ENCODE peak calls at places on chromosomes 11 and 22, in seven cellular contexts. One of them, this sample, is unnamed.

GRCh38 chr11:57761301-57762234 is at the start of gene CTNND1:
- DNase-seq in AG09309: peak; percentile 93
- DNase-seq in PC-9: peak; percentile 92
- DNase-seq in stimulated activated CD4-positive, alpha-beta T cell treated with anti-CD3 and anti-CD28 coated beads, Interleukin-4, amount 100 ng/mL, for 48 hours: no peak
- DNase-seq in bronchial epithelial cell: peak; percentile 96
- DNase-seq in H9: peak; percentile 92
- DNase-seq in CD4-positive, alpha-beta T cell: no peak
- DNase-seq in this sample: peak; percentile 94

GRCh38 chr22:47659467-47660302 is 897.2 kb downstream of the TBC1D22A start:
- DNase-seq in AG09309: no peak
- DNase-seq in PC-9: no peak
- DNase-seq in stimulated activated CD4-positive, alpha-beta T cell treated with anti-CD3 and anti-CD28 coated beads, Interleukin-4, amount 100 ng/mL, for 48 hours: no peak
- DNase-seq in bronchial epithelial cell: no peak
- DNase-seq in H9: peak; percentile 14
- DNase-seq in CD4-positive, alpha-beta T cell: no peak
- DNase-seq in this sample: no peak

GRCh38 chr11:23554002-23554401 is 693.7 kb upstream of the CCDC179 start:
- DNase-seq in AG09309: no peak
- DNase-seq in PC-9: no peak
- DNase-seq in stimulated activated CD4-positive, alpha-beta T cell treated with anti-CD3 and anti-CD28 coated beads, Interleukin-4, amount 100 ng/mL, for 48 hours: no peak
- DNase-seq in bronchial epithelial cell: peak; percentile 29
- DNase-seq in H9: no peak
- DNase-seq in CD4-positive, alpha-beta T cell: no peak
- DNase-seq in this sample: no peak

GRCh38 chr11:17743808-17744119 is 9.2 kb downstream of the KCNC1 start:
- DNase-seq in AG09309: no peak
- DNase-seq in PC-9: peak; percentile 10
- DNase-seq in stimulated activated CD4-positive, alpha-beta T cell treated with anti-CD3 and anti-CD28 coated beads, Interleukin-4, amount 100 ng/mL, for 48 hours: no peak
- DNase-seq in bronchial epithelial cell: peak; percentile 26
- DNase-seq in H9: no peak
- DNase-seq in CD4-positive, alpha-beta T cell: no peak
- DNase-seq in this sample: no peak

GRCh38 chr11:108483163-108483562 is 15.0 kb downstream of the POGLUT3 start:
- DNase-seq in AG09309: no peak
- DNase-seq in PC-9: no peak
- DNase-seq in stimulated activated CD4-positive, alpha-beta T cell treated with anti-CD3 and anti-CD28 coated beads, Interleukin-4, amount 100 ng/mL, for 48 hours: no peak
- DNase-seq in bronchial epithelial cell: peak; percentile 59
- DNase-seq in H9: no peak
- DNase-seq in CD4-positive, alpha-beta T cell: no peak
- DNase-seq in this sample: no peak

GRCh38 chr22:24810043-24810749 is 4.2 kb downstream of the SGSM1 start:
- DNase-seq in AG09309: no peak
- DNase-seq in PC-9: no peak
- DNase-seq in stimulated activated CD4-positive, alpha-beta T cell treated with anti-CD3 and anti-CD28 coated beads, Interleukin-4, amount 100 ng/mL, for 48 hours: no peak
- DNase-seq in bronchial epithelial cell: no peak
- DNase-seq in H9: no peak
- DNase-seq in CD4-positive, alpha-beta T cell: no peak
- DNase-seq in this sample: no peak

GRCh38 chr11:5043385-5043784 is 2.9 kb upstream of the OR52J3 start:
- DNase-seq in AG09309: no peak
- DNase-seq in PC-9: no peak
- DNase-seq in stimulated activated CD4-positive, alpha-beta T cell treated with anti-CD3 and anti-CD28 coated beads, Interleukin-4, amount 100 ng/mL, for 48 hours: no peak
- DNase-seq in bronchial epithelial cell: peak; percentile 70
- DNase-seq in H9: no peak
- DNase-seq in CD4-positive, alpha-beta T cell: no peak
- DNase-seq in this sample: no peak

GRCh38 chr22:46652930-46653331 is 32.7 kb downstream of the GRAMD4 start:
- DNase-seq in AG09309: no peak
- DNase-seq in PC-9: no peak
- DNase-seq in stimulated activated CD4-positive, alpha-beta T cell treated with anti-CD3 and anti-CD28 coated beads, Interleukin-4, amount 100 ng/mL, for 48 hours: no peak
- DNase-seq in bronchial epithelial cell: no peak
- DNase-seq in H9: no peak
- DNase-seq in CD4-positive, alpha-beta T cell: no peak
- DNase-seq in this sample: no peak

GRCh38 chr11:122368796-122369195 is 252.8 kb upstream of the BLID start:
- DNase-seq in AG09309: no peak
- DNase-seq in PC-9: no peak
- DNase-seq in stimulated activated CD4-positive, alpha-beta T cell treated with anti-CD3 and anti-CD28 coated beads, Interleukin-4, amount 100 ng/mL, for 48 hours: no peak
- DNase-seq in bronchial epithelial cell: no peak
- DNase-seq in H9: no peak
- DNase-seq in CD4-positive, alpha-beta T cell: no peak
- DNase-seq in this sample: no peak

GRCh38 chr11:128814856-128815705 is 52.0 kb downstream of the KCNJ1 start:
- DNase-seq in AG09309: peak; percentile 88
- DNase-seq in PC-9: peak; percentile 30
- DNase-seq in stimulated activated CD4-positive, alpha-beta T cell treated with anti-CD3 and anti-CD28 coated beads, Interleukin-4, amount 100 ng/mL, for 48 hours: no peak
- DNase-seq in bronchial epithelial cell: peak; percentile 60
- DNase-seq in H9: peak; percentile 88
- DNase-seq in CD4-positive, alpha-beta T cell: no peak
- DNase-seq in this sample: peak; percentile 69

GRCh38 chr11:15943418-15944197 is 412.7 kb downstream of the SOX6 start:
- DNase-seq in AG09309: no peak
- DNase-seq in PC-9: no peak
- DNase-seq in stimulated activated CD4-positive, alpha-beta T cell treated with anti-CD3 and anti-CD28 coated beads, Interleukin-4, amount 100 ng/mL, for 48 hours: no peak
- DNase-seq in bronchial epithelial cell: no peak
- DNase-seq in H9: no peak
- DNase-seq in CD4-positive, alpha-beta T cell: no peak
- DNase-seq in this sample: no peak

GRCh38 chr11:34219862-34220490 is 114.5 kb downstream of the NAT10 start:
- DNase-seq in AG09309: no peak
- DNase-seq in PC-9: no peak
- DNase-seq in stimulated activated CD4-positive, alpha-beta T cell treated with anti-CD3 and anti-CD28 coated beads, Interleukin-4, amount 100 ng/mL, for 48 hours: no peak
- DNase-seq in bronchial epithelial cell: no peak
- DNase-seq in H9: no peak
- DNase-seq in CD4-positive, alpha-beta T cell: no peak
- DNase-seq in this sample: no peak

GRCh38 chr11:95095858-95096587 is 6.4 kb downstream of the ENDOD1 start:
- DNase-seq in AG09309: no peak
- DNase-seq in PC-9: no peak
- DNase-seq in stimulated activated CD4-positive, alpha-beta T cell treated with anti-CD3 and anti-CD28 coated beads, Interleukin-4, amount 100 ng/mL, for 48 hours: no peak
- DNase-seq in bronchial epithelial cell: peak; percentile 75
- DNase-seq in H9: no peak
- DNase-seq in CD4-positive, alpha-beta T cell: no peak
- DNase-seq in this sample: no peak

GRCh38 chr11:73752216-73752867 is 8.5 kb downstream of the RAB6A start:
- DNase-seq in AG09309: no peak
- DNase-seq in PC-9: no peak
- DNase-seq in stimulated activated CD4-positive, alpha-beta T cell treated with anti-CD3 and anti-CD28 coated beads, Interleukin-4, amount 100 ng/mL, for 48 hours: no peak
- DNase-seq in bronchial epithelial cell: no peak
- DNase-seq in H9: no peak
- DNase-seq in CD4-positive, alpha-beta T cell: no peak
- DNase-seq in this sample: no peak

GRCh38 chr22:27603823-27604190 is 197.7 kb downstream of the MN1 start:
- DNase-seq in AG09309: no peak
- DNase-seq in PC-9: no peak
- DNase-seq in stimulated activated CD4-positive, alpha-beta T cell treated with anti-CD3 and anti-CD28 coated beads, Interleukin-4, amount 100 ng/mL, for 48 hours: no peak
- DNase-seq in bronchial epithelial cell: no peak
- DNase-seq in H9: no peak
- DNase-seq in CD4-positive, alpha-beta T cell: no peak
- DNase-seq in this sample: no peak

GRCh38 chr11:63682045-63682915 is 980 bp downstream of the RTN3 start:
- DNase-seq in AG09309: no peak
- DNase-seq in PC-9: no peak
- DNase-seq in stimulated activated CD4-positive, alpha-beta T cell treated with anti-CD3 and anti-CD28 coated beads, Interleukin-4, amount 100 ng/mL, for 48 hours: no peak
- DNase-seq in bronchial epithelial cell: no peak
- DNase-seq in H9: peak; percentile 44
- DNase-seq in CD4-positive, alpha-beta T cell: no peak
- DNase-seq in this sample: no peak

GRCh38 chr22:20228939-20229272 is 39.2 kb downstream of the RTN4R start:
- DNase-seq in AG09309: no peak
- DNase-seq in PC-9: no peak
- DNase-seq in stimulated activated CD4-positive, alpha-beta T cell treated with anti-CD3 and anti-CD28 coated beads, Interleukin-4, amount 100 ng/mL, for 48 hours: no peak
- DNase-seq in bronchial epithelial cell: no peak
- DNase-seq in H9: no peak
- DNase-seq in CD4-positive, alpha-beta T cell: no peak
- DNase-seq in this sample: no peak

This sample was measured in HFF-Myc.